ENCODE peak calls at places on chromosomes 6 and 20, in five cellular contexts. O is endothelial cell, F is fibroblast of pulmonary artery, I is NCI-H526 treated with DMSO at 0.1 percent for 48 hours, C is T-helper 9 cell. D is an unnamed sample.

GRCh38 chr20:48191200-48191599 is 405.9 kb upstream of the SULF2 start:
- DNase-seq in O (no peak), F (peak; percentile 27), I (no peak), C (no peak), D (no peak)

GRCh38 chr6:37320649-37321048 is 33.1 kb upstream of the RNF8 start:
- DNase-seq in O (no peak), F (no peak), I (no peak), C (no peak), D (no peak)

GRCh38 chr6:40860443-40860842 is 178.6 kb downstream of the UNC5CL start:
- DNase-seq in O (no peak), F (no peak), I (no peak), C (no peak), D (no peak)

GRCh38 chr6:134534708-134535149 is 216.8 kb upstream of the SGK1 start:
- DNase-seq in O (no peak), F (peak; percentile 69), I (no peak), C (no peak), D (no peak)

GRCh38 chr20:33343521-33343920 is 57.8 kb downstream of the CDK5RAP1 start:
- DNase-seq in O (no peak), F (no peak), I (no peak), C (no peak), D (no peak)

GRCh38 chr6:13373488-13373886 is 45.1 kb upstream of the TBC1D7 start:
- DNase-seq in O (no peak), F (peak; percentile 48), I (no peak), C (no peak), D (no peak)

GRCh38 chr6:137107767-137108105 is 63.0 kb upstream of the IL20RA start:
- DNase-seq in O (no peak), F (no peak), I (no peak), C (no peak), D (no peak)

GRCh38 chr6:15267221-15267620 is 21.4 kb downstream of the JARID2 start:
- DNase-seq in O (no peak), F (no peak), I (no peak), C (no peak), D (no peak)

GRCh38 chr20:46361386-46361785 is 45.0 kb downstream of the ELMO2 start:
- DNase-seq in O (no peak), F (no peak), I (no peak), C (peak; percentile 32), D (no peak)

GRCh38 chr6:169853196-169854082 is 102.0 kb downstream of the ERMARD start:
- DNase-seq in O (no peak), F (no peak), I (no peak), C (no peak), D (peak; percentile 5)

GRCh38 chr6:157019115-157019628 is 242.0 kb downstream of the ARID1B start:
- DNase-seq in O (no peak), F (no peak), I (peak; percentile 23), C (no peak), D (no peak)

GRCh38 chr6:36691612-36692011 is 6.0 kb upstream of the RAB44 start:
- DNase-seq in O (no peak), F (no peak), I (no peak), C (no peak), D (no peak)

GRCh38 chr6:151962246-151962846 is 154.9 kb downstream of the ESR1 start:
- DNase-seq in O (no peak), F (peak; percentile 40), I (no peak), C (no peak), D (no peak)

GRCh38 chr6:147204060-147204785 is at the start of gene STXBP5:
- DNase-seq in O (peak; percentile 64), F (peak; percentile 57), I (peak; percentile 61), C (peak; percentile 26), D (peak; percentile 76)

GRCh38 chr6:151647871-151648639 is 154.2 kb downstream of the CCDC170 start:
- DNase-seq in O (peak; percentile 15), F (peak; percentile 4), I (no peak), C (no peak), D (no peak)

GRCh38 chr20:32539063-32539816 is 45.9 kb downstream of the NOL4L start:
- DNase-seq in O (no peak), F (no peak), I (peak; percentile 46), C (no peak), D (no peak)

GRCh38 chr6:118581489-118581959 is 33.4 kb downstream of the PLN start:
- DNase-seq in O (no peak), F (peak; percentile 79), I (no peak), C (no peak), D (peak; percentile 29)

GRCh38 chr6:122886475-122886874 is 97.4 kb downstream of the SMPDL3A start:
- DNase-seq in O (no peak), F (no peak), I (no peak), C (no peak), D (no peak)

GRCh38 chr6:11144393-11144829 is 32.9 kb upstream of the ERVFRD-1 start:
- DNase-seq in O (peak; percentile 74), F (peak; percentile 84), I (peak; percentile 15), C (peak; percentile 68), D (peak; percentile 85)

D was measured in tibial artery.